ENCODE peak calls at places on chromosomes 12 and 14, in eight cellular contexts. X is A549, N is transverse colon, W is sigmoid colon, I is GM12878, H is stomach, V is ovary, S is K562. F is an unnamed sample.

GRCh38 chr14:97185186-97185585 is 388.0 kb downstream of the VRK1 start:
- DNase-seq in I (no peak), W (no peak), S (no peak), N (no peak), X (no peak), H (no peak), V (no peak), F (peak; percentile 80)

GRCh38 chr12:91889059-91889458 is 256.6 kb downstream of the BTG1 start:
- DNase-seq in N (no peak), I (no peak), X (no peak), V (no peak), S (no peak), H (no peak), W (no peak), F (no peak)

GRCh38 chr12:39043425-39043824 is 138.0 kb upstream of the CPNE8 start:
- DNase-seq in W (no peak), S (no peak), H (no peak), X (no peak), V (no peak), I (no peak), N (no peak), F (no peak)

GRCh38 chr14:106222736-106223135 is 696.4 kb downstream of the TMEM121 start:
- DNase-seq in W (no peak), I (no peak), V (no peak), X (no peak), N (no peak), H (no peak), S (no peak), F (no peak)

GRCh38 chr14:100738269-100738691 is 11.6 kb downstream of the DLK1 start:
- DNase-seq in N (no peak), H (no peak), V (no peak), S (no peak), I (no peak), X (no peak), W (no peak), F (no peak)

GRCh38 chr12:14629832-14630688 is 62.4 kb upstream of the PLBD1 start:
- DNase-seq in I (no peak), V (peak; percentile 43), X (peak; percentile 63), W (peak; percentile 78), H (peak; percentile 75), N (peak; percentile 84), S (peak; percentile 47), F (no peak)

GRCh38 chr14:94876306-94876705 is 106.4 kb upstream of the GSC start:
- DNase-seq in S (no peak), H (no peak), V (no peak), W (no peak), N (no peak), I (no peak), X (no peak), F (no peak)

GRCh38 chr12:55996201-55996714 is 818 bp upstream of the SUOX start:
- DNase-seq in V (no peak), S (peak; percentile 57), W (peak; percentile 79), X (peak; percentile 66), N (peak; percentile 67), H (peak; percentile 67), I (no peak), F (no peak)

GRCh38 chr14:58133739-58134138 is 18.3 kb downstream of the ARMH4 start:
- DNase-seq in N (no peak), I (no peak), V (no peak), H (no peak), S (no peak), W (no peak), X (no peak), F (no peak)

GRCh38 chr14:58128416-58128815 is 23.6 kb downstream of the ARMH4 start:
- DNase-seq in I (no peak), W (no peak), H (no peak), X (no peak), S (no peak), N (no peak), V (no peak), F (no peak)

GRCh38 chr14:58130121-58130782 is 21.8 kb downstream of the ARMH4 start:
- DNase-seq in S (no peak), I (no peak), X (no peak), H (no peak), N (no peak), W (no peak), V (no peak), F (no peak)

GRCh38 chr14:58131386-58131785 is 20.6 kb downstream of the ARMH4 start:
- DNase-seq in I (no peak), W (no peak), S (no peak), H (no peak), X (no peak), V (no peak), N (no peak), F (no peak)

GRCh38 chr14:58129208-58129607 is 22.8 kb downstream of the ARMH4 start:
- DNase-seq in N (no peak), W (no peak), V (no peak), H (no peak), S (no peak), X (peak; percentile 17), I (no peak), F (no peak)
- TF ChIP-seq CTCF in N (no peak), W (no peak), V (no peak), H (no peak), S (peak; percentile 29), X (peak; percentile 13), I (no peak), F (no peak)

GRCh38 chr12:101775814-101776213 is 36.6 kb upstream of the SYCP3 start:
- DNase-seq in V (no peak), H (no peak), S (no peak), X (no peak), N (no peak), I (no peak), W (no peak), F (no peak)

GRCh38 chr12:101769865-101770264 is 30.6 kb upstream of the SYCP3 start:
- DNase-seq in I (no peak), H (no peak), W (no peak), S (no peak), X (no peak), V (no peak), N (no peak), F (no peak)

GRCh38 chr12:101768781-101769180 is 29.5 kb upstream of the SYCP3 start:
- DNase-seq in H (no peak), W (no peak), S (no peak), X (no peak), V (no peak), I (no peak), N (no peak), F (no peak)

GRCh38 chr12:101773560-101774206 is 34.4 kb upstream of the SYCP3 start:
- DNase-seq in S (peak; percentile 68), V (peak; percentile 57), H (peak; percentile 70), W (peak; percentile 73), N (peak; percentile 69), X (peak; percentile 65), I (peak; percentile 41), F (no peak)

DNA sequence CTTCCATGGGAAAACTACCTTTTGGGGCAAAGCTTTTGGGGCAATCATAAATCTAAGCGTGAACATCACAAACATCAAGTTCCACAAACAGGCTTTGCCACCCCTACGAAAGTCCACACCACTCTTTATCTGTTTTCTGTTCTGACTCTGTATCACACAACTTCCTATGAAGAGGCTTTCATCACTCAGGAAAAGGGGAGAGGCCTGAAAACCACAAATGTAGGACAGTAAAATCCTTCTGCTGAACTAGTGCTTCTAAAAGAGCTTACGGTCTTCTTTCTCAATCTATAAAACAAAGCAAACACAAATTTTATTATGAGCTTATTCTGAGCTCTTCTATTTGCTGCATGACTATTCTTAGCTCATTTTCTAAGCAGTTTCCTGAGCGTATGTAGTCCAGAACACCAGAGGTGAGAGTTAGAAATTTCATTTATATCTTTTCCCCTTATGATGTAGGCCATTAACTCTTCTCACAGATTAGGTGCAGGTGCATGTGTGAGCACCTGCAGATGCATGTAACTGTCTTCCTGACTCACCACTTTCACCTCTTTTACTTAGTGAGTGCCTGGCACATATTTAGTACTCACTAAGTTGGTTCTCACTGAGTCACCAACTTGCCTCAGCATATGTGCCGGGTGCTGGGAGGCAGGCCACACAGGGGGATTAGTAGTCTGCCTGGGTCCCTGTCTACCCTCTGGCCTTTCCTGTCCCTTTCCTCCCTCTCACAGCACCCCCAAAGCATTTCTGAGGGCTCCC is 32.9 kb upstream of the SYCP3 start:
- DNase-seq in V (no peak), N (no peak), X (no peak), W (no peak), S (no peak), I (no peak), H (no peak), F (no peak)
- TF ChIP-seq EP300 in V (no peak), N (no peak), X (no peak), W (no peak), S (no peak), I (no peak), H (no peak), F (no peak)

DNA sequence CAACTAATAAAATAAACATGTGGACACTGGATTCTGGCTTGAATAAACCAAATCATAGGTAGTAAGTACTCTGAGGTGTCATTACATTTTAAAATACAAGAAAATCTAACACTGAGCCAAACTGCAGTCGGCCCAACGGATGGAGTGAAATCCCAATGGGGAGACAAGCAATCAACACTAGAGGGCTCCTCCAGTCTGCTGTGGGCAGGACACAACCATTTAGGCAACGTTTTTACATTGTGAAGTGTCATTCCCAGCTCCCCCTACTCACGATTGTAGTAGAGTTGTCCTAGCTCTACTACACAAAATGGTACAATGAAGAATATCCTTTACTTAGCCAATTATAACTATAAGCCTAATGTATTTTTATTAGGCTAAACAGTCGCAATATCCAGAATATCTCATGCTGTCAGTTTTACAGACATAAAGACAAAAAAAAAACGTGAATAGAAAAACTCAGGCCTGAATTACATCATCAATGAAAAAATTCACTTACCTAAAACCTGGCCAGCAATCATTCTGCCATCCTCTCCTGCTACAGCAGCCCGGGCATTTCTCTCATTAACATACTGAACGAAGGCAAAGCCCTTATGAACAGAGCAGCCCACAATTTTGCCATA is 35.7 kb downstream of the HNRNPC start:
- DNase-seq in W (no peak), N (no peak), S (no peak), X (no peak), I (no peak), V (no peak), H (no peak), F (no peak)
- TF ChIP-seq CTCF in W (no peak), N (no peak), S (peak; percentile 16), X (peak; percentile 37), I (no peak), V (no peak), H (no peak), F (peak; percentile 30)

GRCh38 chr12:123367511-123367910 is 2.9 kb upstream of the SBNO1 start:
- DNase-seq in X (no peak), H (no peak), I (no peak), S (no peak), V (no peak), N (no peak), W (peak; percentile 11), F (no peak)

GRCh38 chr12:123363743-123364531 is 710 bp downstream of the SBNO1 start:
- DNase-seq in N (peak; percentile 21), H (peak; percentile 27), S (no peak), V (peak; percentile 56), X (peak; percentile 65), I (no peak), W (peak; percentile 69), F (no peak)

GRCh38 chr12:123363385-123363742 is 1.3 kb downstream of the SBNO1 start:
- DNase-seq in V (no peak), W (no peak), N (no peak), S (no peak), I (no peak), H (no peak), X (peak; percentile 23), F (no peak)

GRCh38 chr12:123365141-123365917 is 682 bp upstream of the SBNO1 start:
- DNase-seq in X (peak; percentile 99), W (peak; percentile 100), N (peak; percentile 99), V (peak; percentile 98), I (peak; percentile 98), S (peak; percentile 96), H (peak; percentile 99), F (peak; percentile 100)

DNA sequence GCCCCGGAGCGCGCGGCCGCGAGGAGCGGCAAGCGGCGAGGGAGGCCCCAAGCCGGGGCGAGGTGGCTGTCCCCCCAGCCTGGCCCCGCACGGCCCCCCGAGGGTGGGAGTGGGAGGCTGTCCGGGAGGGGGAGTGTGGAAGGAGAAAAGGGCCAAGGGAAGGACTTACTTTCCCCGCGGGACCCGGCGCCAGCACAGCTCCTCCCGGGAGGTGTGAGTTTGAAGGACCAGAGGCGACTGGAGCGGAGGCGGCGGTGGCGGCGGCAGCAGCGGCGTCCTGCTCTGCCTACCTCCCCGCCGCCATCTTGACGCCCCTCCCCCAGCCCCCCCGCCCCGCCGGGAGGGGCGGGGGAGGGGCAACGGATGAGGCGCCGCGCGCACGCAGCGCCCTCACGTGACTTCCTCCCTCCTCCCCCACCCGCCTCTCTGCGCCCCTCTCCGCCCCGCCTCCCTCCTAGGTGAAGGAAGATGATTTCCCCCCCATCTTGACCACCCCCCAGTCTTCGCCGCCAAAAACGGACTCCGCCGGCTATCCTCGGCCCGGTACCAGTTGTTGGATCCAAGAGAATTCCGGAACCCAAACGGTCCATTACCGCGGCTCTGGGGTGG is at the start of gene SBNO1:
- DNase-seq in N (peak; percentile 92), W (peak; percentile 97), X (peak; percentile 83), H (peak; percentile 92), V (peak; percentile 93), I (peak; percentile 58), S (peak; percentile 95), F (peak; percentile 98)
- TF ChIP-seq EP300 in N (no peak), W (no peak), X (no peak), H (no peak), V (no peak), I (no peak), S (peak; percentile 5), F (no peak)

F was measured in esophagus muscularis mucosa.